ENCODE peak calls at places on chromosomes 13 and 19, in nine cellular contexts. One of them, this sample, is unnamed.

GRCh38 chr19:33249740-33250366 is 24.2 kb upstream of the SLC7A10 start:
- DNase-seq in breast epithelium: no peak
- DNase-seq in A549: no peak
- DNase-seq in Panc1: no peak
- DNase-seq in mesendoderm: no peak
- DNase-seq in heart left ventricle: no peak
- DNase-seq in fibroblast of lung: no peak
- DNase-seq in heart right ventricle: no peak
- DNase-seq in kidney: peak
- DNase-seq in this sample: no peak

GRCh38 chr13:36530861-36531590 is 98.7 kb downstream of the CCNA1 start:
- DNase-seq in breast epithelium: no peak
- DNase-seq in Panc1: no peak
- DNase-seq in fibroblast of lung: no peak
- DNase-seq in A549: no peak
- DNase-seq in kidney: no peak
- DNase-seq in heart right ventricle: no peak
- DNase-seq in mesendoderm: no peak
- DNase-seq in heart left ventricle: no peak
- DNase-seq in this sample: no peak

GRCh38 chr13:26965976-26966375 is 205.4 kb upstream of the GPR12 start:
- DNase-seq in fibroblast of lung: peak
- DNase-seq in breast epithelium: no peak
- DNase-seq in heart right ventricle: peak
- DNase-seq in A549: no peak
- DNase-seq in mesendoderm: no peak
- DNase-seq in kidney: no peak
- DNase-seq in heart left ventricle: peak
- DNase-seq in Panc1: no peak
- DNase-seq in this sample: no peak

GRCh38 chr13:41652735-41653361 is 195.5 kb downstream of the RGCC start:
- DNase-seq in fibroblast of lung: peak
- DNase-seq in A549: peak
- DNase-seq in kidney: no peak
- DNase-seq in heart left ventricle: no peak
- DNase-seq in Panc1: no peak
- DNase-seq in breast epithelium: no peak
- DNase-seq in mesendoderm: peak
- DNase-seq in heart right ventricle: peak
- DNase-seq in this sample: peak

GRCh38 chr13:37495046-37495445 is 103.5 kb downstream of the POSTN start:
- DNase-seq in kidney: no peak
- DNase-seq in heart right ventricle: no peak
- DNase-seq in heart left ventricle: no peak
- DNase-seq in fibroblast of lung: peak
- DNase-seq in Panc1: no peak
- DNase-seq in breast epithelium: peak
- DNase-seq in mesendoderm: no peak
- DNase-seq in A549: no peak
- DNase-seq in this sample: no peak

GRCh38 chr13:98014766-98015165 is 61.3 kb downstream of the IPO5 start:
- DNase-seq in fibroblast of lung: peak
- DNase-seq in mesendoderm: no peak
- DNase-seq in heart right ventricle: no peak
- DNase-seq in breast epithelium: no peak
- DNase-seq in A549: no peak
- DNase-seq in kidney: no peak
- DNase-seq in Panc1: no peak
- DNase-seq in heart left ventricle: no peak
- DNase-seq in this sample: no peak

GRCh38 chr13:26308836-26309235 is 54.9 kb downstream of the CDK8 start:
- DNase-seq in mesendoderm: no peak
- DNase-seq in heart left ventricle: no peak
- DNase-seq in A549: no peak
- DNase-seq in breast epithelium: no peak
- DNase-seq in Panc1: no peak
- DNase-seq in fibroblast of lung: no peak
- DNase-seq in heart right ventricle: no peak
- DNase-seq in kidney: no peak
- DNase-seq in this sample: no peak

GRCh38 chr13:53137777-53138176 is 109.2 kb downstream of the OLFM4 start:
- DNase-seq in fibroblast of lung: peak
- DNase-seq in breast epithelium: no peak
- DNase-seq in heart right ventricle: no peak
- DNase-seq in kidney: no peak
- DNase-seq in mesendoderm: no peak
- DNase-seq in Panc1: no peak
- DNase-seq in heart left ventricle: no peak
- DNase-seq in A549: no peak
- DNase-seq in this sample: peak

GRCh38 chr13:45825124-45825650 is 26.4 kb downstream of the SIAH3 start:
- DNase-seq in kidney: no peak
- DNase-seq in fibroblast of lung: no peak
- DNase-seq in mesendoderm: peak
- DNase-seq in heart left ventricle: no peak
- DNase-seq in breast epithelium: no peak
- DNase-seq in A549: no peak
- DNase-seq in heart right ventricle: no peak
- DNase-seq in Panc1: no peak
- DNase-seq in this sample: no peak

GRCh38 chr13:45826741-45827140 is 24.8 kb downstream of the SIAH3 start:
- DNase-seq in breast epithelium: no peak
- DNase-seq in fibroblast of lung: no peak
- DNase-seq in heart right ventricle: no peak
- DNase-seq in A549: no peak
- DNase-seq in mesendoderm: no peak
- DNase-seq in heart left ventricle: no peak
- DNase-seq in kidney: no peak
- DNase-seq in Panc1: no peak
- DNase-seq in this sample: no peak

GRCh38 chr13:45828253-45828968 is 23.1 kb downstream of the SIAH3 start:
- DNase-seq in heart left ventricle: no peak
- DNase-seq in kidney: no peak
- DNase-seq in Panc1: no peak
- DNase-seq in mesendoderm: no peak
- DNase-seq in breast epithelium: no peak
- DNase-seq in fibroblast of lung: no peak
- DNase-seq in heart right ventricle: no peak
- DNase-seq in A549: no peak
- DNase-seq in this sample: no peak

GRCh38 chr13:45830121-45830520 is 21.4 kb downstream of the SIAH3 start:
- DNase-seq in mesendoderm: no peak
- DNase-seq in heart right ventricle: no peak
- DNase-seq in kidney: no peak
- DNase-seq in Panc1: no peak
- DNase-seq in heart left ventricle: no peak
- DNase-seq in A549: no peak
- DNase-seq in breast epithelium: no peak
- DNase-seq in fibroblast of lung: no peak
- DNase-seq in this sample: no peak

DNA sequence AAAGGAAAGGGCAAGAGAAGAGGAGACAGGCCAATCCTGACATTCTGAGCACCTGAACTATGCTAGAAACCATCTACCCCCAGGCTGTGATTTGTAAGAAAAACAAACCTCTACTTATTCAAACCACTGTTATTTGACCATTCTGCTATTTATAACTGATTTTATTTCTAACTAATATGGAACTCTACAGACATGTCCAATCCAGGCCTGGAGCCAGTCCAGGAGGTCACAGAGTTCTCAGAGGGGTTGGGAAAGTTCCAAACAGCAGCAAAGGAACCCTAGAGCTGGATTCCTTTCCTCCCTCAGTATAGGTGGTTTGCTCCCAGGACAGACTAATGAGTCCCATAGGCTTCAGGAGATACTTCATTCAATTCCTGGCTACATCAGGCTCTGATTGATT is 24.2 kb downstream of the SIAH3 start:
- DNase-seq in A549: no peak
- DNase-seq in breast epithelium: no peak
- DNase-seq in heart left ventricle: no peak
- DNase-seq in kidney: no peak
- DNase-seq in Panc1: no peak
- DNase-seq in fibroblast of lung: peak
- DNase-seq in mesendoderm: no peak
- DNase-seq in heart right ventricle: peak
- DNase-seq in this sample: peak
- H3K27ac ChIP-seq in A549: no peak
- H3K27ac ChIP-seq in breast epithelium: no peak
- H3K27ac ChIP-seq in heart left ventricle: no peak
- H3K27ac ChIP-seq in kidney: no peak
- H3K27ac ChIP-seq in Panc1: no peak
- H3K27ac ChIP-seq in fibroblast of lung: no peak
- H3K27ac ChIP-seq in mesendoderm: no peak
- H3K27ac ChIP-seq in heart right ventricle: no peak
- H3K27ac ChIP-seq in this sample: no peak

GRCh38 chr19:51342631-51343569 is 961 bp upstream of the VSIG10L start:
- DNase-seq in heart right ventricle: no peak
- DNase-seq in kidney: peak
- DNase-seq in Panc1: no peak
- DNase-seq in heart left ventricle: no peak
- DNase-seq in mesendoderm: peak
- DNase-seq in fibroblast of lung: no peak
- DNase-seq in breast epithelium: no peak
- DNase-seq in A549: no peak
- DNase-seq in this sample: no peak

GRCh38 chr19:51339687-51340656 is 2.0 kb downstream of the VSIG10L start:
- DNase-seq in mesendoderm: peak
- DNase-seq in heart right ventricle: peak
- DNase-seq in heart left ventricle: peak
- DNase-seq in fibroblast of lung: peak
- DNase-seq in Panc1: no peak
- DNase-seq in A549: peak
- DNase-seq in kidney: peak
- DNase-seq in breast epithelium: peak
- DNase-seq in this sample: peak

GRCh38 chr19:51341976-51342580 is at the start of gene VSIG10L:
- DNase-seq in mesendoderm: peak
- DNase-seq in A549: no peak
- DNase-seq in fibroblast of lung: no peak
- DNase-seq in breast epithelium: no peak
- DNase-seq in Panc1: no peak
- DNase-seq in heart left ventricle: no peak
- DNase-seq in heart right ventricle: no peak
- DNase-seq in kidney: peak
- DNase-seq in this sample: no peak

GRCh38 chr19:51339313-51339686 is 2.6 kb downstream of the VSIG10L start:
- DNase-seq in mesendoderm: peak
- DNase-seq in A549: peak
- DNase-seq in kidney: no peak
- DNase-seq in heart right ventricle: no peak
- DNase-seq in Panc1: no peak
- DNase-seq in breast epithelium: peak
- DNase-seq in fibroblast of lung: no peak
- DNase-seq in heart left ventricle: no peak
- DNase-seq in this sample: no peak

DNA sequence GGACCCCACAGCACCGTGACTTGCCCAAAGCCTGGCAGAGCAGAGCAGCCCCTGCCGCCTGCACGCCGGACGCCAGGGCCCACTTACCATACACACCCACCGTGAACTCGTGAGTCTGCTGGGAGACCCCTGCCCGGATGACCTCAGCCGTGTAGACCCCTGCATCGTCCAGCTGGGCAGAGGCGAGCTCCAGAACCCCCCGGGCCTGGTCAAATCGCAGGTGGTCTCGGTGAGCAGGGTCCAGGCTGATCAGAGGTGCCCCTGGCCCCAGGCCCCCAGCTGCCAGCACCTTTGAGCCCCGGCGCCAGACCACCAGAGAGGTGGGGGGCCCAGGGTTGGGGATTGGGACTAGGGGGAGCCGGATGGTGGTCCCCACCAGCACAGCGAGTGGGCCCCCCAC is 873 bp downstream of the VSIG10L start:
- DNase-seq in Panc1: no peak
- DNase-seq in kidney: peak
- DNase-seq in heart right ventricle: no peak
- DNase-seq in mesendoderm: no peak
- DNase-seq in fibroblast of lung: no peak
- DNase-seq in breast epithelium: no peak
- DNase-seq in A549: no peak
- DNase-seq in heart left ventricle: no peak
- DNase-seq in this sample: no peak
- H3K27ac ChIP-seq in Panc1: no peak
- H3K27ac ChIP-seq in kidney: no peak
- H3K27ac ChIP-seq in heart right ventricle: no peak
- H3K27ac ChIP-seq in mesendoderm: no peak
- H3K27ac ChIP-seq in fibroblast of lung: no peak
- H3K27ac ChIP-seq in breast epithelium: no peak
- H3K27ac ChIP-seq in A549: peak
- H3K27ac ChIP-seq in heart left ventricle: no peak
- H3K27ac ChIP-seq in this sample: no peak

GRCh38 chr19:14533450-14533849 is 4.1 kb downstream of the TECR start:
- DNase-seq in Panc1: no peak
- DNase-seq in mesendoderm: no peak
- DNase-seq in breast epithelium: no peak
- DNase-seq in fibroblast of lung: no peak
- DNase-seq in A549: no peak
- DNase-seq in heart right ventricle: no peak
- DNase-seq in heart left ventricle: no peak
- DNase-seq in kidney: no peak
- DNase-seq in this sample: no peak

GRCh38 chr19:14528419-14529253 is 758 bp upstream of the TECR start:
- DNase-seq in heart left ventricle: no peak
- DNase-seq in Panc1: no peak
- DNase-seq in kidney: no peak
- DNase-seq in breast epithelium: peak
- DNase-seq in A549: no peak
- DNase-seq in fibroblast of lung: no peak
- DNase-seq in heart right ventricle: no peak
- DNase-seq in mesendoderm: no peak
- DNase-seq in this sample: peak

GRCh38 chr19:14529254-14530004 is at the start of gene TECR:
- DNase-seq in mesendoderm: peak
- DNase-seq in A549: peak
- DNase-seq in heart right ventricle: peak
- DNase-seq in kidney: peak
- DNase-seq in Panc1: peak
- DNase-seq in breast epithelium: peak
- DNase-seq in fibroblast of lung: peak
- DNase-seq in heart left ventricle: peak
- DNase-seq in this sample: peak

GRCh38 chr19:14530505-14530904 is 1.1 kb downstream of the TECR start:
- DNase-seq in heart right ventricle: no peak
- DNase-seq in mesendoderm: no peak
- DNase-seq in heart left ventricle: no peak
- DNase-seq in fibroblast of lung: no peak
- DNase-seq in kidney: no peak
- DNase-seq in Panc1: no peak
- DNase-seq in breast epithelium: no peak
- DNase-seq in A549: no peak
- DNase-seq in this sample: no peak

GRCh38 chr19:14530005-14530348 is 583 bp downstream of the TECR start:
- DNase-seq in mesendoderm: peak
- DNase-seq in Panc1: no peak
- DNase-seq in heart right ventricle: no peak
- DNase-seq in breast epithelium: peak
- DNase-seq in heart left ventricle: no peak
- DNase-seq in fibroblast of lung: no peak
- DNase-seq in kidney: peak
- DNase-seq in A549: no peak
- DNase-seq in this sample: no peak
- H3K27ac ChIP-seq in mesendoderm: peak
- H3K27ac ChIP-seq in Panc1: peak
- H3K27ac ChIP-seq in heart right ventricle: peak
- H3K27ac ChIP-seq in breast epithelium: peak
- H3K27ac ChIP-seq in heart left ventricle: peak
- H3K27ac ChIP-seq in fibroblast of lung: peak
- H3K27ac ChIP-seq in kidney: peak
- H3K27ac ChIP-seq in A549: peak
- H3K27ac ChIP-seq in this sample: peak

GRCh38 chr19:44684892-44685847 is 13.8 kb upstream of the CEACAM16 start:
- DNase-seq in heart right ventricle: peak
- DNase-seq in breast epithelium: no peak
- DNase-seq in A549: peak
- DNase-seq in heart left ventricle: no peak
- DNase-seq in kidney: no peak
- DNase-seq in mesendoderm: peak
- DNase-seq in Panc1: no peak
- DNase-seq in fibroblast of lung: peak
- DNase-seq in this sample: peak
- H3K27ac ChIP-seq in heart right ventricle: peak
- H3K27ac ChIP-seq in breast epithelium: no peak
- H3K27ac ChIP-seq in A549: peak
- H3K27ac ChIP-seq in heart left ventricle: peak
- H3K27ac ChIP-seq in kidney: peak
- H3K27ac ChIP-seq in mesendoderm: no peak
- H3K27ac ChIP-seq in Panc1: peak
- H3K27ac ChIP-seq in fibroblast of lung: peak
- H3K27ac ChIP-seq in this sample: no peak